ENCODE peak calls at places on chromosomes 6 and 20, in four cellular contexts. One of them, this sample, is unnamed.

GRCh38 chr20:35648836-35649235 is 15.9 kb downstream of the CPNE1 start:
- DNase-seq in stromal cell of bone marrow: no peak
- DNase-seq in astrocyte of the spinal cord: peak; percentile 22
- DNase-seq in NT2/D1: no peak
- DNase-seq in this sample: no peak

GRCh38 chr6:4687989-4688947 is 87.9 kb upstream of the CDYL start:
- DNase-seq in stromal cell of bone marrow: peak; percentile 73
- DNase-seq in astrocyte of the spinal cord: peak; percentile 80
- DNase-seq in NT2/D1: no peak
- DNase-seq in this sample: peak; percentile 65

GRCh38 chr6:133983099-133983939 is 30.3 kb downstream of the TBPL1 start:
- DNase-seq in stromal cell of bone marrow: no peak
- DNase-seq in astrocyte of the spinal cord: no peak
- DNase-seq in NT2/D1: no peak
- DNase-seq in this sample: no peak

GRCh38 chr20:49938173-49939163 is 2.3 kb downstream of the RNF114 start:
- DNase-seq in stromal cell of bone marrow: peak; percentile 43
- DNase-seq in astrocyte of the spinal cord: peak; percentile 72
- DNase-seq in NT2/D1: no peak
- DNase-seq in this sample: no peak

GRCh38 chr6:52514514-52514913 is 62.3 kb downstream of the TRAM2 start:
- DNase-seq in stromal cell of bone marrow: no peak
- DNase-seq in astrocyte of the spinal cord: peak; percentile 58
- DNase-seq in NT2/D1: no peak
- DNase-seq in this sample: peak; percentile 78

GRCh38 chr6:108448481-108448880 is 112.2 kb upstream of the FOXO3 start:
- DNase-seq in stromal cell of bone marrow: no peak
- DNase-seq in astrocyte of the spinal cord: no peak
- DNase-seq in NT2/D1: no peak
- DNase-seq in this sample: no peak

GRCh38 chr6:3473773-3474172 is 16.9 kb upstream of the SLC22A23 start:
- DNase-seq in stromal cell of bone marrow: no peak
- DNase-seq in astrocyte of the spinal cord: no peak
- DNase-seq in NT2/D1: no peak
- DNase-seq in this sample: no peak

GRCh38 chr6:64477311-64477850 is 841.8 kb downstream of the PHF3 start:
- DNase-seq in stromal cell of bone marrow: peak; percentile 9
- DNase-seq in astrocyte of the spinal cord: peak; percentile 26
- DNase-seq in NT2/D1: no peak
- DNase-seq in this sample: no peak

GRCh38 chr6:144349690-144350132 is 64.6 kb downstream of the UTRN start:
- DNase-seq in stromal cell of bone marrow: peak; percentile 24
- DNase-seq in astrocyte of the spinal cord: peak; percentile 84
- DNase-seq in NT2/D1: no peak
- DNase-seq in this sample: no peak

This sample was measured in GM04504.